ENCODE peak calls at places on chromosomes 11 and 22, in five cellular contexts. N, Q, C, Y and S are unnamed samples.

GRCh38 chr11:129803533-129803932 is 12.1 kb upstream of the TMEM45B start:
- DNase-seq in N (no peak), Y (no peak), Q (no peak), C (no peak), S (no peak)

GRCh38 chr11:134785660-134786284 is 373.7 kb upstream of the B3GAT1 start:
- DNase-seq in Q (no peak), C (no peak), N (no peak), Y (no peak), S (no peak)

GRCh38 chr22:19962909-19963806 is 21.5 kb upstream of the TXNRD2 start:
- DNase-seq in N (no peak), Q (peak), C (no peak), Y (no peak), S (peak)

GRCh38 chr11:76768091-76769047 is 14.8 kb upstream of the TSKU start:
- DNase-seq in N (no peak), C (no peak), Y (no peak), Q (no peak), S (no peak)

GRCh38 chr11:1351278-1351937 is 38.3 kb upstream of the BRSK2 start:
- DNase-seq in N (peak), Y (no peak), Q (peak), C (peak), S (no peak)

GRCh38 chr11:8265681-8266241 is 2.1 kb upstream of the LMO1 start:
- DNase-seq in Q (no peak), N (peak), C (no peak), Y (no peak), S (no peak)

GRCh38 chr11:117181586-117182550 is 3.3 kb downstream of the SIDT2 start:
- DNase-seq in Y (no peak), N (no peak), Q (no peak), C (no peak), S (no peak)

GRCh38 chr11:103055174-103055890 is 36.6 kb downstream of the DCUN1D5 start:
- DNase-seq in N (peak), Q (peak), C (peak), Y (no peak), S (peak)

GRCh38 chr22:18954333-18954732 is 18.2 kb upstream of the PRODH start:
- DNase-seq in N (peak), Q (no peak), C (peak), Y (no peak), S (peak)

GRCh38 chr11:77823775-77824174 is 2.8 kb downstream of the AAMDC start:
- DNase-seq in Y (no peak), Q (no peak), C (no peak), N (no peak), S (no peak)

GRCh38 chr22:20094158-20094807 is 14.2 kb downstream of the DGCR8 start:
- DNase-seq in N (no peak), C (no peak), Q (no peak), Y (no peak), S (no peak)

GRCh38 chr22:38741166-38741565 is 14.6 kb downstream of the SUN2 start:
- DNase-seq in C (no peak), Y (no peak), N (no peak), Q (no peak), S (no peak)

GRCh38 chr22:17729561-17729960 is 44.7 kb downstream of the BID start:
- DNase-seq in Q (no peak), N (no peak), C (no peak), Y (no peak), S (no peak)

GRCh38 chr11:16095756-16096155 is 260.6 kb downstream of the SOX6 start:
- DNase-seq in N (no peak), Y (no peak), C (no peak), Q (no peak), S (no peak)

GRCh38 chr11:124276081-124276480 is 19.9 kb downstream of the OR8G5 start:
- DNase-seq in N (no peak), C (peak), Y (no peak), Q (no peak), S (no peak)

GRCh38 chr11:78239781-78240180 is 51.1 kb downstream of the USP35 start:
- DNase-seq in C (no peak), Y (no peak), Q (no peak), N (no peak), S (no peak)

DNA sequence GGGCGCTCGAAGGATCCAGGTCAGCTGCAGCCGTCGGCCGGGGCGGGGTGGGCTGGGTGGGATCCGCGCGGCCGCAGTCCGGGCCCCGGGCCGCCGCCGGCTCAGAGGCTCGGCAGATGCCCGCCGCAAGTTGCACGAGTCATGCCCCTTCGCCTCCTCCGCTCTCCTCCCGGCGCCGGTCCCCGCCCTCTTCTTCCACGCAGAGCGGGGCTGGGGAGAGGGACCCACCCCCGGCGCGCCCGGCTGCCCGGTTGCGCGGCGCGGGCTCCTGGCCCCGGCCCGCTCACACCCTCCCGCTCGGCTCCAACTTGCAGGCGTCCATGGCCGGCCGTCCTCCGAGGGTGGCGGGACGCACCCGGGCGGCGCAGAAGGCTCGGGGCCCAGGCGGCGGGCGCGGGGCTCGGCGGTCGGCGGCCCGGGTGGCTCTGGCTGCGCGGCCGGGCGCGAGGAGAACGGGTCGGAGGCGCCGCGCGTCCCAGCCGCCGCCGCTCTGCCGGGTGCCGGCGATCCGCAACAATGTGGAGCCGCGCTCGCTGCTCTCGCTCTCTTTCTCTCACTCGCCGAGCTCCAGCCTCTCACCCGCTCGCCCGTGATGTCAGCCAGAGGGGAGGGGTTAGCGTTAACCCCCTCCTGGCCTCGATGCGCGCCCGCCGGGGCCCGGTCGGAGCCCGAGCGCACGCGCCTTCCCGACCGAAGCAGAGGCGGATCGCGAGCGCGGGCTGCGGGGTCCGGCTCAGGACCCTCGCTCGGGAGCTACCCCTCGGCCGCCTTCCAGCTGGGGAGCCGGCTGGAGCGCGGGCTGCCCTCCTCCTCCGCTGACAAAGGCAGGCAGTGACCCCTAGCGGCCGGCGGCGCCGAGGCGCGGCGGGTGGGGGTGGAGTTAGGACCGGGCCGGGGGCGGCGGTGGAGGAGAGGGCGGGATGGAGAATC is at the start of gene NECTIN1:
- DNase-seq in C (peak), Y (no peak), N (peak), Q (peak), S (peak)
- TF ChIP-seq JUND in C (no peak), Y (peak), N (no peak), Q (no peak), S (no peak)

GRCh38 chr22:32474635-32475427 is at the start of gene FBXO7:
- DNase-seq in N (peak), Q (peak), Y (peak), C (peak), S (peak)

GRCh38 chr22:32476804-32477203 is 2.2 kb downstream of the FBXO7 start:
- DNase-seq in Q (no peak), C (no peak), N (no peak), Y (no peak), S (no peak)

GRCh38 chr22:32475428-32476010 is 908 bp downstream of the FBXO7 start:
- DNase-seq in Y (no peak), Q (peak), C (peak), N (peak), S (no peak)

GRCh38 chr22:32476286-32476685 is 1.7 kb downstream of the FBXO7 start:
- DNase-seq in C (no peak), Q (no peak), Y (no peak), N (no peak), S (no peak)

DNA sequence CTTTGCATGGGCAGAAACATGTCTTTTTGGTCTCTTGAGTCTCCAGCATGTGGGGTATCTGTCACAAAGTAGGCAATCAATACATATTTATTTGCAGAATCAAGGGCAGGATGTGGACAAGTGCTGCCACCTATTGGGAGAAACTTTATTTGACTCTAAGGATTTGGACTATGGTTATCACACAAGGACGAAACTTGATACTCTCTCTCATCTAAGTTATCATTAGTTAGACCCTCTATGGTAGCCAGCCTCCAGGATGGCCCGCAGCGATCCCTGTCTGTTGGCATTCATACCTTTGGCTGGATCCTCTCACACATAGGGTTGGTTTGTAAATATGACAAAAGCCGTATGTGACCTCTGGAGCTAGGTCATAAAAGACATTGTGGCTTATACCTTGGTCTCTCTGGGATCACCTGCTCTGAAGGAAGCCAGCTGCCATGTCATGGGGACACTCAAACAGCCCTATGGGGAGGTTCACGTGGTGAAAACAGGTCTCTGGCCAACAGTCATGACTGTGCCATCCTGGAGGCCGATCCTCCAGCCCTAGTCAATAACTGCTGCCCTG is 1.1 kb upstream of the FBXO7 start:
- DNase-seq in Q (peak), Y (peak), N (peak), C (peak), S (peak)
- TF ChIP-seq JUND in Q (no peak), Y (no peak), N (no peak), C (no peak), S (no peak)

DNA sequence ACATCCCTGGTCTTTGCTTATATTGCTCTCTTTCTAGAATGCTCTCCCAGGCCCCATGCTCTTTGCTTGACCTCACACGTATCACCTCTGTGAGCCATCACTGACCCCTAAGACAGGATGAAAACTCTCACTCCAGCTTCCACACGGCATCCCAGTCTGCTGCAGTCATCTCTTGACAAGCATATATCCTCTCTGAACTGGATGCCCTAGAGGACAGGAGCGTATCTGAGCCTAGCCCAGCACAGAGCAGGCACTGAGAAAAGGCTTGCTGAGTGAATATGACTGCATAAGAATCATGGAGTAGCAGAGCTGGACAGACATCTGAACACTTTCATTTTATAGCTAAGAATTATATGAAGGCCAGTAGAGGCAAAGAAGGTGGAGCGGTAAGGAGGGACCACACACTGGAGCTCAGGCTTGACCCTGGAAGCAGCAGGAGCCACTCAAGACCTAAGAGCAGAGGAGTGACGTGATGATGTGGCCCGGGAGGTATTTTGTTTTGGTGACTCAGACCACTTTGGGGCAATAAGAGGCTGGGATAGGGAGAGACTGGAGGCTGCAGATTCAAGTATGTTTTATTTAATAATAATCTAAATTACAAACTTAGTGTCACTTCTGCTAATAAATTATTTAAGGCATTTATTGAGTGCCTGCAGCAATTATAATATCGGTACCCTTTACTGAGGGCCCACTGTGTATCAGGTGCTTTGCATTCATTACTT is 42.7 kb downstream of the MAP6 start:
- DNase-seq in N (no peak), C (no peak), Q (no peak), Y (no peak), S (no peak)
- TF ChIP-seq JUND in N (peak), C (peak), Q (no peak), Y (no peak), S (no peak)

GRCh38 chr11:70642301-70642700 is 244.0 kb downstream of the CTTN start:
- DNase-seq in Q (no peak), N (no peak), Y (no peak), C (no peak), S (no peak)

GRCh38 chr11:70643642-70644041 is 245.3 kb downstream of the CTTN start:
- DNase-seq in Q (no peak), N (no peak), C (no peak), Y (peak), S (no peak)

GRCh38 chr11:70640408-70640807 is 242.1 kb downstream of the CTTN start:
- DNase-seq in C (no peak), Y (no peak), N (no peak), Q (no peak), S (no peak)

GRCh38 chr11:70644343-70645060 is 246.2 kb downstream of the CTTN start:
- DNase-seq in C (no peak), Q (no peak), Y (no peak), N (no peak), S (no peak)

DNA sequence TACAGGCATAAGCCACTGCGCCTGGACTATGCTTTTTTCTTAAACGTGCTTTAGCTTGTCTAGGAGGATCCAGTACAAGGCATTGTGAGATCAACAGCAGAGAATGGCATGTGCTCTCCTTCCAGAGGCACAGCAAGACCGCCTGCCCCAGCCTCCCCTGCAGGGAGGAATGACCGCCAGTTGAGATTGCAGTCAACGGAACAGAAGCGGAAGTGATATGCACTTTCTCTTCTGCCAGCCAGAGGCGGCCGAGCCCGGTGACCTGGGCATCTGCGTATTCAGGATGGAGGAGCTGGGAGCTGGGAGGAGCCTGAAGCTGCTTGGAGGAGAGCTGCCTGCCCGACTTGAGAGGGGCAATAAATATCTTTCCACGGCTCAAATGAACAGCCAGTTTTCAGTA is 243.0 kb downstream of the CTTN start:
- DNase-seq in Q (no peak), N (peak), Y (no peak), C (no peak), S (no peak)
- TF ChIP-seq JUND in Q (no peak), N (no peak), Y (no peak), C (no peak), S (no peak)

GRCh38 chr11:68106165-68106940 is 14.8 kb downstream of the CHKA start:
- DNase-seq in C (peak), Q (no peak), N (no peak), Y (no peak), S (peak)
- TF ChIP-seq JUND in C (no peak), Q (no peak), N (no peak), Y (no peak), S (no peak)

GRCh38 chr22:37221424-37222336 is 9.4 kb upstream of the SSTR3 start:
- DNase-seq in Q (no peak), Y (no peak), N (no peak), C (no peak), S (no peak)

GRCh38 chr22:37218399-37218770 is 6.1 kb upstream of the SSTR3 start:
- DNase-seq in N (no peak), C (no peak), Y (no peak), Q (no peak), S (no peak)

GRCh38 chr22:37219534-37219933 is 7.3 kb upstream of the SSTR3 start:
- DNase-seq in N (no peak), Q (no peak), Y (no peak), C (no peak), S (no peak)

GRCh38 chr22:37220543-37220968 is 8.3 kb upstream of the SSTR3 start:
- DNase-seq in Q (no peak), C (no peak), Y (no peak), N (no peak), S (no peak)

GRCh38 chr22:37218771-37219411 is 6.6 kb upstream of the SSTR3 start:
- DNase-seq in N (no peak), C (no peak), Y (peak), Q (no peak), S (no peak)
- TF ChIP-seq JUND in N (no peak), C (no peak), Y (no peak), Q (no peak), S (no peak)

GRCh38 chr11:32888805-32889204 is 3.8 kb upstream of the QSER1 start:
- DNase-seq in C (no peak), N (no peak), Y (no peak), Q (no peak), S (no peak)
- TF ChIP-seq JUND in C (no peak), N (no peak), Y (no peak), Q (no peak), S (no peak)

DNA sequence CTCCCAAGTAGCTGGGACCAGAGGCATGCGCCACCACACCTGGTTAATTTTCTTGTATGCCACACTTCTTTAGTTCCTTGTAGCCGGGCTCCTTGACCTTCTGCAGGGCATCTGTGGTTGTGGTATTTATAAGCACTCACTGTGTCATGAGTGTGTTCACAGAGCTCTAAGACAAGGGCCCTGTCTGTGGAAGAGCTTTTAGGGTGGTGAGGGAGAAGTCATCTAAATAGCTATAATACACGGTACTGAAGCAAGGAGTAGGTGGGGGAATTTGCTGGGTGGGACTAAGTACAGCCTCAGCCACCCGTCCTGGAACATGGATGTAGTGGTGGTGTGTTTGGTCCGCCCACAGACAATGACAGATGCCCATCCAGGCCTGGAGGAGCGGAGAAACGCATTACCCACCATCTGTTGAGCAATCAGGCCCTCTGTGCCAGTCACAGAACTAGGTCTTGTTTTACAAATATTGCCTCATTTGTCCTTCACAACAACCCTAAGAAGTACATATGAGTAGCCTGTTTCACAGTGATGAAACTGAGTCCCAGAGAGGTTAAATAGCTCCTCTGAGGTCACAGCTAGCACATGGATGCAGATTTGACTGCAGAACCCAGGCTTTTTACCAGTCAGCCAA is 10.1 kb downstream of the ACO2 start:
- DNase-seq in Y (peak), C (no peak), Q (no peak), N (no peak), S (no peak)
- TF ChIP-seq JUND in Y (no peak), C (no peak), Q (no peak), N (no peak), S (no peak)

GRCh38 chr22:37280718-37281117 is 1.6 kb upstream of the CYTH4 start:
- DNase-seq in C (no peak), Y (no peak), N (no peak), Q (no peak), S (no peak)
- TF ChIP-seq JUND in C (no peak), Y (no peak), N (no peak), Q (no peak), S (no peak)